ENCODE peak calls at places on chromosomes 16 and 17, in nine cellular contexts. L is activated naive CD8-positive, alpha-beta T cell treated with anti-CD3 and anti-CD28 coated beads, Interleukin-2, amount 50 U/mL, for 16 hours; W is activated CD4-positive, alpha-beta T cell treated with anti-CD3 and anti-CD28 coated beads, Interleukin-2, amount 50 U/mL, for 4 hours; K is hepatocyte; O is ovary; D is suprapubic skin; I is IMR-90; H is brain microvascular endothelial cell; E is foreskin fibroblast. M is an unnamed sample.

GRCh38 chr17:280901-281300 is 71.7 kb downstream of the RPH3AL start:
- DNase-seq in L (no peak), W (no peak), K (no peak), O (peak), D (no peak), I (no peak), H (no peak), E (no peak), M (no peak)

GRCh38 chr16:11302977-11303376 is 21.8 kb upstream of the PRM1 start:
- DNase-seq in L (no peak), W (no peak), K (no peak), O (no peak), D (no peak), I (no peak), H (no peak), E (no peak), M (no peak)

GRCh38 chr17:37614391-37614790 is 5.2 kb upstream of the SYNRG start:
- DNase-seq in L (no peak), W (no peak), K (no peak), O (no peak), D (no peak), I (peak), H (peak), E (peak), M (no peak)

GRCh38 chr16:65388592-65388991 is 266.7 kb upstream of the CDH11 start:
- DNase-seq in L (no peak), W (no peak), K (no peak), O (no peak), D (no peak), I (peak), H (peak), E (peak), M (no peak)

GRCh38 chr17:38344127-38344745 is 480 bp upstream of the GPR179 start:
- DNase-seq in L (no peak), W (no peak), K (no peak), O (no peak), D (no peak), I (no peak), H (no peak), E (no peak), M (no peak)

GRCh38 chr17:80968602-80969029 is 23.0 kb upstream of the CHMP6 start:
- DNase-seq in L (no peak), W (no peak), K (peak), O (peak), D (peak), I (peak), H (no peak), E (peak), M (no peak)

GRCh38 chr17:78680436-78680835 is 101.6 kb downstream of the CYTH1 start:
- DNase-seq in L (no peak), W (no peak), K (no peak), O (no peak), D (no peak), I (no peak), H (peak), E (no peak), M (no peak)

GRCh38 chr16:3577302-3577752 is at the start of gene NLRC3:
- DNase-seq in L (no peak), W (peak), K (no peak), O (no peak), D (no peak), I (no peak), H (no peak), E (no peak), M (peak)

GRCh38 chr16:81810894-81811538 is 31.9 kb downstream of the PLCG2 start:
- DNase-seq in L (no peak), W (no peak), K (no peak), O (no peak), D (no peak), I (no peak), H (no peak), E (no peak), M (no peak)

GRCh38 chr16:72894291-72895151 is 153.4 kb downstream of the ZFHX3 start:
- DNase-seq in L (no peak), W (no peak), K (no peak), O (no peak), D (no peak), I (peak), H (peak), E (peak), M (no peak)

GRCh38 chr16:75559564-75560372 is 3.7 kb upstream of the TMEM231 start:
- DNase-seq in L (no peak), W (no peak), K (peak), O (no peak), D (no peak), I (peak), H (peak), E (peak), M (no peak)

GRCh38 chr17:38798614-38799500 is 499 bp downstream of the PIP4K2B start:
- DNase-seq in L (peak), W (peak), K (peak), O (peak), D (peak), I (peak), H (peak), E (peak), M (peak)

GRCh38 chr17:14228903-14229302 is 7.8 kb downstream of the CDRT15 start:
- DNase-seq in L (no peak), W (no peak), K (no peak), O (no peak), D (no peak), I (peak), H (no peak), E (peak), M (no peak)

GRCh38 chr17:954431-955164 is 25.0 kb downstream of the NXN start:
- DNase-seq in L (no peak), W (no peak), K (peak), O (no peak), D (no peak), I (peak), H (peak), E (peak), M (no peak)

GRCh38 chr17:55294042-55294751 is 29.4 kb downstream of the HLF start:
- DNase-seq in L (no peak), W (no peak), K (no peak), O (no peak), D (no peak), I (no peak), H (no peak), E (peak), M (no peak)

GRCh38 chr17:58382108-58382884 is 30.3 kb upstream of the SUPT4H1 start:
- DNase-seq in L (no peak), W (no peak), K (no peak), O (no peak), D (no peak), I (no peak), H (no peak), E (no peak), M (no peak)

GRCh38 chr16:29684671-29685070 is 5.7 kb downstream of the QPRT start:
- DNase-seq in L (no peak), W (no peak), K (no peak), O (no peak), D (no peak), I (no peak), H (no peak), E (no peak), M (no peak)

GRCh38 chr16:71432906-71433305 is 8.9 kb downstream of the TLE7 start:
- DNase-seq in L (no peak), W (no peak), K (no peak), O (no peak), D (no peak), I (no peak), H (no peak), E (no peak), M (no peak)

GRCh38 chr17:81534157-81535006 is 6.2 kb downstream of the FSCN2 start:
- DNase-seq in L (no peak), W (no peak), K (no peak), O (no peak), D (no peak), I (no peak), H (no peak), E (peak), M (no peak)

GRCh38 chr17:73998246-73999220 is 204.9 kb upstream of the RPL38 start:
- DNase-seq in L (peak), W (peak), K (peak), O (no peak), D (no peak), I (no peak), H (peak), E (no peak), M (peak)

GRCh38 chr17:72455562-72455961 is 334.7 kb downstream of the SOX9 start:
- DNase-seq in L (no peak), W (no peak), K (no peak), O (no peak), D (no peak), I (no peak), H (no peak), E (no peak), M (no peak)

GRCh38 chr17:39928868-39929651 is 1.5 kb downstream of the LRRC3C start:
- DNase-seq in L (no peak), W (no peak), K (no peak), O (no peak), D (no peak), I (peak), H (peak), E (peak), M (no peak)

GRCh38 chr17:67132366-67132765 is 88.0 kb downstream of the CACNG1 start:
- DNase-seq in L (no peak), W (no peak), K (no peak), O (no peak), D (no peak), I (no peak), H (no peak), E (no peak), M (no peak)

GRCh38 chr16:88614818-88615580 is 23.4 kb upstream of the IL17C start:
- DNase-seq in L (no peak), W (no peak), K (no peak), O (no peak), D (no peak), I (no peak), H (no peak), E (no peak), M (no peak)

GRCh38 chr16:87080571-87081167 is 236.5 kb downstream of the C16orf95 start:
- DNase-seq in L (no peak), W (no peak), K (no peak), O (no peak), D (no peak), I (no peak), H (no peak), E (no peak), M (no peak)

GRCh38 chr17:31499771-31500554 is 108.5 kb downstream of the RAB11FIP4 start:
- DNase-seq in L (no peak), W (no peak), K (no peak), O (no peak), D (no peak), I (peak), H (peak), E (peak), M (no peak)

GRCh38 chr17:49565948-49566491 is 9.7 kb upstream of the NXPH3 start:
- DNase-seq in L (no peak), W (no peak), K (peak), O (peak), D (no peak), I (no peak), H (no peak), E (peak), M (no peak)

GRCh38 chr17:49993423-49994037 is 1.5 kb downstream of the DLX3 start:
- DNase-seq in L (no peak), W (no peak), K (peak), O (no peak), D (no peak), I (no peak), H (no peak), E (peak), M (no peak)

GRCh38 chr16:83137326-83137770 is 510.6 kb downstream of the CDH13 start:
- DNase-seq in L (no peak), W (no peak), K (peak), O (no peak), D (no peak), I (peak), H (peak), E (peak), M (no peak)

GRCh38 chr16:26668026-26668425 is 398.7 kb upstream of the C16orf82 start:
- DNase-seq in L (no peak), W (no peak), K (no peak), O (no peak), D (no peak), I (no peak), H (no peak), E (no peak), M (no peak)

GRCh38 chr17:9234404-9234945 is 213.2 kb downstream of the NTN1 start:
- DNase-seq in L (no peak), W (no peak), K (no peak), O (no peak), D (no peak), I (no peak), H (no peak), E (no peak), M (no peak)

GRCh38 chr17:65857713-65858112 is 296.3 kb upstream of the AXIN2 start:
- DNase-seq in L (no peak), W (no peak), K (no peak), O (no peak), D (no peak), I (no peak), H (no peak), E (peak), M (no peak)

GRCh38 chr17:8696951-8697745 is 47.5 kb downstream of the CCDC42 start:
- DNase-seq in L (no peak), W (no peak), K (peak), O (peak), D (no peak), I (peak), H (peak), E (peak), M (no peak)

GRCh38 chr17:975321-975982 is 4.1 kb downstream of the NXN start:
- DNase-seq in L (no peak), W (no peak), K (no peak), O (no peak), D (no peak), I (no peak), H (no peak), E (peak), M (no peak)

GRCh38 chr17:5630434-5630833 is 46.1 kb upstream of the NLRP1 start:
- DNase-seq in L (no peak), W (no peak), K (no peak), O (no peak), D (no peak), I (peak), H (no peak), E (peak), M (no peak)

GRCh38 chr17:37642706-37643105 is 540 bp downstream of the DDX52 start:
- DNase-seq in L (no peak), W (no peak), K (peak), O (no peak), D (no peak), I (peak), H (peak), E (peak), M (no peak)